ENCODE peak calls at places on chromosomes 12 and 14, in six cellular contexts. K is substantia nigra, W is heart left ventricle, F is NCI-H2171 treated with DMSO at 0.1 percent for 48 hours, B is KG1, J is ovary. L is an unnamed sample.

GRCh38 chr12:93734784-93735183 is 57.6 kb downstream of the CRADD start:
- DNase-seq in B (no peak), F (no peak), K (no peak), J (no peak), W (no peak), L (no peak)

GRCh38 chr12:87300-87699 is 20.7 kb downstream of the IQSEC3 start:
- DNase-seq in F (peak; percentile 83), B (no peak), J (no peak), K (no peak), W (no peak), L (no peak)

GRCh38 chr14:89372156-89372555 is 44.9 kb downstream of the FOXN3 start:
- DNase-seq in K (no peak), F (no peak), J (no peak), W (no peak), B (no peak), L (no peak)

GRCh38 chr12:109595321-109595902 is 21.8 kb downstream of the MVK start:
- DNase-seq in K (no peak), W (no peak), F (no peak), B (peak; percentile 43), J (no peak), L (no peak)

GRCh38 chr14:91415794-91416743 is 1.6 kb downstream of the CCDC88C start:
- DNase-seq in J (no peak), F (peak; percentile 12), K (no peak), W (no peak), B (peak; percentile 69), L (no peak)

GRCh38 chr14:48725001-48725734 is 861.0 kb downstream of the RPS29 start:
- DNase-seq in J (no peak), B (no peak), K (no peak), F (no peak), W (no peak), L (no peak)

GRCh38 chr14:94893411-94894160 is 123.7 kb upstream of the GSC start:
- DNase-seq in F (no peak), J (no peak), K (no peak), B (no peak), W (no peak), L (no peak)

GRCh38 chr12:124466200-124467128 is 100.9 kb downstream of the NCOR2 start:
- DNase-seq in W (peak; percentile 69), J (no peak), F (no peak), K (no peak), B (peak; percentile 67), L (no peak)

GRCh38 chr12:132204064-132204821 is 60.0 kb downstream of the NOC4L start:
- DNase-seq in B (no peak), W (no peak), J (no peak), F (no peak), K (no peak), L (no peak)

GRCh38 chr12:94089891-94090290 is 58.5 kb upstream of the PLXNC1 start:
- DNase-seq in B (no peak), W (no peak), K (no peak), F (no peak), J (no peak), L (no peak)

GRCh38 chr12:111444706-111445310 is 39.1 kb downstream of the SH2B3 start:
- DNase-seq in F (no peak), B (no peak), W (peak; percentile 80), K (peak; percentile 24), J (peak; percentile 39), L (peak; percentile 71)

GRCh38 chr12:6552140-6552551 is 3.7 kb downstream of the IFFO1 start:
- DNase-seq in K (no peak), W (peak; percentile 79), J (no peak), F (no peak), B (no peak), L (no peak)

GRCh38 chr12:67155863-67156262 is 113.3 kb upstream of the CAND1 start:
- DNase-seq in J (no peak), F (no peak), B (no peak), K (no peak), W (no peak), L (no peak)

GRCh38 chr12:79380402-79380801 is 310.4 kb downstream of the PAWR start:
- DNase-seq in W (no peak), K (no peak), B (no peak), F (no peak), J (no peak), L (no peak)

GRCh38 chr14:20440465-20440864 is 4.5 kb upstream of the KLHL33 start:
- DNase-seq in J (no peak), B (no peak), K (no peak), F (no peak), W (no peak), L (no peak)

GRCh38 chr14:22159049-22159448 is 430.0 kb downstream of the DAD1 start:
- DNase-seq in K (no peak), F (no peak), J (no peak), W (no peak), B (peak; percentile 12), L (no peak)

GRCh38 chr14:102824832-102825231 is 47.6 kb downstream of the TRAF3 start:
- DNase-seq in W (peak; percentile 52), J (no peak), F (no peak), K (peak; percentile 15), B (no peak), L (peak; percentile 76)

GRCh38 chr14:69853774-69854173 is 25.4 kb upstream of the SMOC1 start:
- DNase-seq in J (no peak), B (no peak), K (no peak), W (no peak), F (no peak), L (no peak)

GRCh38 chr14:31977001-31977556 is 100.0 kb upstream of the ARHGAP5 start:
- DNase-seq in F (peak; percentile 43), J (no peak), W (no peak), K (no peak), B (no peak), L (no peak)

GRCh38 chr12:65460076-65460475 is 181.6 kb downstream of the MSRB3 start:
- DNase-seq in J (no peak), K (no peak), F (no peak), W (no peak), B (no peak), L (peak; percentile 71)

GRCh38 chr12:3042394-3042793 is 34.8 kb upstream of the TSPAN9 start:
- DNase-seq in W (no peak), B (no peak), K (no peak), J (no peak), F (peak; percentile 84), L (peak; percentile 60)

GRCh38 chr14:44396226-44396625 is 110.9 kb downstream of the FSCB start:
- DNase-seq in K (no peak), J (no peak), W (no peak), B (no peak), F (no peak), L (no peak)

GRCh38 chr12:95201056-95201670 is 16.1 kb downstream of the FGD6 start:
- DNase-seq in F (no peak), J (no peak), W (no peak), B (no peak), K (no peak), L (no peak)

GRCh38 chr12:46804054-46804453 is 21.7 kb downstream of the SLC38A4 start:
- DNase-seq in B (no peak), W (no peak), K (no peak), J (no peak), F (no peak), L (no peak)

L was measured in right lobe of liver.